ENCODE peak calls at places on chromosomes 16 and 17, in four cellular contexts. One of them, this sample, is unnamed.

GRCh38 chr17:82962163-82962720 is 117.2 kb upstream of the METRNL start:
- DNase-seq in adrenal gland: no peak
- DNase-seq in H1: no peak
- DNase-seq in IMR-90: peak
- DNase-seq in this sample: no peak

GRCh38 chr17:65783845-65784334 is 222.4 kb upstream of the AXIN2 start:
- DNase-seq in adrenal gland: peak
- DNase-seq in H1: no peak
- DNase-seq in IMR-90: peak
- DNase-seq in this sample: no peak

GRCh38 chr16:76866994-76867393 is 324.0 kb upstream of the MON1B start:
- DNase-seq in adrenal gland: no peak
- DNase-seq in H1: no peak
- DNase-seq in IMR-90: no peak
- DNase-seq in this sample: no peak

GRCh38 chr17:78791840-78792709 is 10.0 kb upstream of the CYTH1 start:
- DNase-seq in adrenal gland: no peak
- DNase-seq in H1: no peak
- DNase-seq in IMR-90: no peak
- DNase-seq in this sample: no peak

GRCh38 chr16:18958621-18959578 is 24.8 kb upstream of the TMC7 start:
- DNase-seq in adrenal gland: no peak
- DNase-seq in H1: no peak
- DNase-seq in IMR-90: peak
- DNase-seq in this sample: no peak

GRCh38 chr17:36088559-36089376 is 1.2 kb downstream of the CCL3 start:
- DNase-seq in adrenal gland: no peak
- DNase-seq in H1: no peak
- DNase-seq in IMR-90: no peak
- DNase-seq in this sample: no peak

GRCh38 chr17:44014437-44015172 is at the start of gene TMEM101:
- DNase-seq in adrenal gland: peak
- DNase-seq in H1: peak
- DNase-seq in IMR-90: peak
- DNase-seq in this sample: peak

GRCh38 chr17:40425741-40426140 is 8.0 kb upstream of the TOP2A start:
- DNase-seq in adrenal gland: no peak
- DNase-seq in H1: no peak
- DNase-seq in IMR-90: no peak
- DNase-seq in this sample: no peak

GRCh38 chr16:1997591-1998359 is 8.0 kb downstream of the SYNGR3 start:
- DNase-seq in adrenal gland: no peak
- DNase-seq in H1: no peak
- DNase-seq in IMR-90: peak
- DNase-seq in this sample: no peak

GRCh38 chr16:85652431-85653221 is 36.1 kb downstream of the GINS2 start:
- DNase-seq in adrenal gland: peak
- DNase-seq in H1: no peak
- DNase-seq in IMR-90: peak
- DNase-seq in this sample: no peak

GRCh38 chr17:76076100-76076764 is 1.7 kb downstream of the GALR2 start:
- DNase-seq in adrenal gland: no peak
- DNase-seq in H1: peak
- DNase-seq in IMR-90: no peak
- DNase-seq in this sample: no peak

GRCh38 chr17:34237458-34237857 is 17.6 kb upstream of the CCL2 start:
- DNase-seq in adrenal gland: no peak
- DNase-seq in H1: no peak
- DNase-seq in IMR-90: no peak
- DNase-seq in this sample: no peak

GRCh38 chr16:66434619-66435430 is 7.7 kb downstream of the BEAN1 start:
- DNase-seq in adrenal gland: no peak
- DNase-seq in H1: no peak
- DNase-seq in IMR-90: no peak
- DNase-seq in this sample: no peak

GRCh38 chr17:3535253-3535995 is 22.2 kb downstream of the TRPV3 start:
- DNase-seq in adrenal gland: peak
- DNase-seq in H1: peak
- DNase-seq in IMR-90: peak
- DNase-seq in this sample: no peak

GRCh38 chr17:61460796-61461585 is 8.8 kb downstream of the TBX4 start:
- DNase-seq in adrenal gland: no peak
- DNase-seq in H1: peak
- DNase-seq in IMR-90: peak
- DNase-seq in this sample: no peak

GRCh38 chr16:73173396-73173795 is 125.5 kb upstream of the ZFHX3 start:
- DNase-seq in adrenal gland: no peak
- DNase-seq in H1: no peak
- DNase-seq in IMR-90: no peak
- DNase-seq in this sample: no peak
- H3K4me3 ChIP-seq in adrenal gland: no peak
- H3K4me3 ChIP-seq in H1: no peak
- H3K4me3 ChIP-seq in IMR-90: no peak
- H3K4me3 ChIP-seq in this sample: no peak

GRCh38 chr17:1959871-1960569 is 65.1 kb downstream of the RTN4RL1 start:
- DNase-seq in adrenal gland: no peak
- DNase-seq in H1: no peak
- DNase-seq in IMR-90: peak
- DNase-seq in this sample: no peak

GRCh38 chr17:1958134-1958881 is 66.8 kb downstream of the RTN4RL1 start:
- DNase-seq in adrenal gland: no peak
- DNase-seq in H1: no peak
- DNase-seq in IMR-90: no peak
- DNase-seq in this sample: no peak

GRCh38 chr17:1953866-1954265 is 71.3 kb downstream of the RTN4RL1 start:
- DNase-seq in adrenal gland: no peak
- DNase-seq in H1: no peak
- DNase-seq in IMR-90: no peak
- DNase-seq in this sample: no peak

GRCh38 chr17:1957037-1957436 is 68.1 kb downstream of the RTN4RL1 start:
- DNase-seq in adrenal gland: no peak
- DNase-seq in H1: no peak
- DNase-seq in IMR-90: peak
- DNase-seq in this sample: no peak

GRCh38 chr17:1956134-1956533 is 69.0 kb downstream of the RTN4RL1 start:
- DNase-seq in adrenal gland: no peak
- DNase-seq in H1: no peak
- DNase-seq in IMR-90: no peak
- DNase-seq in this sample: no peak
- TF ChIP-seq CTCF in adrenal gland: no peak
- TF ChIP-seq CTCF in H1: no peak
- TF ChIP-seq CTCF in IMR-90: no peak
- TF ChIP-seq CTCF in this sample: no peak

DNA sequence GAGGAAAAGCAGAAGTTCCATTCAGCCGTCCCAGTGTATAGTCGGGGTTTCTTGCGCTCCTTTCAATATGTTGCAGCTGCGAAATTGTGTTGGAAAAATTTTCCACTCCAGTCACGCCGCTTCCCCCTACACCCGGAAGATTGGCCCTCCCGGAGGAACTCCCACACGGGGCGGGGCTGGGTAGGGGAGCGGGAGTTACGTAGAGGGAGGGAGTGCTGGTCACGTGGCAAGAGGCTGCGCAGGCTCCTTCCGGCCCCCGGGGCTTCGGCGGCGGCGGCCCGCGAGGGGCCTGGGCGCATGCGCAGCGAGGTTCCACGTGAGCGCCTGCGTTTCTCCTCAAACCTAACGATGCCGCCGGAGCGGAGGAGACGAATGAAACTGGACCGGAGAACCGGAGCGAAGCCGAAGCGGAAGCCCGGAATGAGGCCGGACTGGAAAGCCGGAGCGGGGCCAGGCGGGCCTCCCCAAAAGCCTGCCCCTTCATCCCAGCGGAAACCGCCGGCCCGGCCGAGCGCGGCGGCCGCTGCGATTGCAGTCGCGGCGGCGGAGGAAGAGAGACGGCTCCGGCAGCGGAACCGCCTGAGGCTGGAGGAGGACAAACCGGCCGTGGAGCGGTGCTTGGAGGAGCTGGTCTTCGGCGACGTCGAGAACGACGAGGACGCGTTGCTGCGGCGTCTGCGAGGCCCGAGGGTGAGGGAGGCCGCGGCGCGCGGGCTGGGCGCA is at the start of gene UTP18:
- DNase-seq in adrenal gland: peak
- DNase-seq in H1: peak
- DNase-seq in IMR-90: peak
- DNase-seq in this sample: peak
- TF ChIP-seq POLR2A in adrenal gland: peak
- TF ChIP-seq POLR2A in H1: no peak
- TF ChIP-seq POLR2A in IMR-90: peak
- TF ChIP-seq POLR2A in this sample: peak

GRCh38 chr17:1108810-1109605 is 70.8 kb downstream of the ABR start:
- DNase-seq in adrenal gland: no peak
- DNase-seq in H1: peak
- DNase-seq in IMR-90: peak
- DNase-seq in this sample: no peak

GRCh38 chr17:1108560-1108809 is 71.3 kb downstream of the ABR start:
- DNase-seq in adrenal gland: no peak
- DNase-seq in H1: no peak
- DNase-seq in IMR-90: no peak
- DNase-seq in this sample: no peak

GRCh38 chr17:1109606-1110523 is 69.9 kb downstream of the ABR start:
- DNase-seq in adrenal gland: no peak
- DNase-seq in H1: peak
- DNase-seq in IMR-90: no peak
- DNase-seq in this sample: no peak

GRCh38 chr17:1107777-1108559 is 71.8 kb downstream of the ABR start:
- DNase-seq in adrenal gland: no peak
- DNase-seq in H1: peak
- DNase-seq in IMR-90: no peak
- DNase-seq in this sample: no peak

GRCh38 chr17:1107083-1107776 is 72.6 kb downstream of the ABR start:
- DNase-seq in adrenal gland: no peak
- DNase-seq in H1: no peak
- DNase-seq in IMR-90: no peak
- DNase-seq in this sample: no peak
- H3K4me3 ChIP-seq in adrenal gland: no peak
- H3K4me3 ChIP-seq in H1: no peak
- H3K4me3 ChIP-seq in IMR-90: no peak
- H3K4me3 ChIP-seq in this sample: no peak

GRCh38 chr16:29852654-29853053 is 10.4 kb downstream of the CDIPT start:
- DNase-seq in adrenal gland: peak
- DNase-seq in H1: no peak
- DNase-seq in IMR-90: peak
- DNase-seq in this sample: no peak

GRCh38 chr16:29849505-29849904 is 13.5 kb downstream of the CDIPT start:
- DNase-seq in adrenal gland: peak
- DNase-seq in H1: no peak
- DNase-seq in IMR-90: no peak
- DNase-seq in this sample: no peak

GRCh38 chr16:29854520-29855100 is 8.4 kb downstream of the CDIPT start:
- DNase-seq in adrenal gland: no peak
- DNase-seq in H1: no peak
- DNase-seq in IMR-90: no peak
- DNase-seq in this sample: no peak

GRCh38 chr16:29848420-29849297 is 14.4 kb downstream of the CDIPT start:
- DNase-seq in adrenal gland: peak
- DNase-seq in H1: peak
- DNase-seq in IMR-90: peak
- DNase-seq in this sample: peak

DNA sequence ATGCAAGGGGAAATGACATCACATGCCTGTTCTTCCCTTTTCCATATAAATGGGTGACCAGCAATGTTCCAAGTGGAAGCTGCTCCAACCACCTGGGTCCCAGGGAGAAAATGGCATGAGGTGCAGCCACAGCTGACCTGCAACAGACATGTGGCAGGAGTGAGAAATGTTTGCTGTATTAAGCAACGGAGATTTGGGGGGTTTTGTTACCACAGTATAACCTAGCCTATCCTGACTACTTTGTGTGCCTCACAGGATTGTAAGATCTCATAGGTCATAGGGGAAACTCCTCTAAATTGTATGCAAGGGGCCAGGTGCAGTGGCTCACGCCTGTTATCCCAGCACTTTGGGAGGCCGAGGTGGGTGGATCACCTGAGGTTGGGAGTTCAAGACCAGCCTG is 12.0 kb downstream of the CDIPT start:
- DNase-seq in adrenal gland: no peak
- DNase-seq in H1: no peak
- DNase-seq in IMR-90: no peak
- DNase-seq in this sample: no peak
- TF ChIP-seq CTCF in adrenal gland: no peak
- TF ChIP-seq CTCF in H1: no peak
- TF ChIP-seq CTCF in IMR-90: no peak
- TF ChIP-seq CTCF in this sample: no peak

This sample was measured in lower leg skin.